ENCODE peak calls at places on chromosomes 3 and 15, in seven cellular contexts. G, M, Y, I, L, B and S are unnamed samples.

GRCh38 chr15:67927501-67928156 is 87.8 kb upstream of the RNU6-1 start:
- DNase-seq in G (no peak), M (peak; percentile 70), Y (no peak), I (peak; percentile 52), L (peak; percentile 96), B (peak; percentile 45), S (peak; percentile 61)

GRCh38 chr3:55476515-55476914 is 10.6 kb downstream of the WNT5A start:
- DNase-seq in G (no peak), M (no peak), Y (no peak), I (no peak), L (peak; percentile 95), B (no peak), S (no peak)

GRCh38 chr15:71788646-71789579 is 21.4 kb upstream of the NR2E3 start:
- DNase-seq in G (no peak), M (no peak), Y (no peak), I (no peak), L (no peak), B (no peak), S (peak; percentile 72)

GRCh38 chr3:9404680-9405079 is 7.3 kb downstream of the SETD5 start:
- DNase-seq in G (no peak), M (no peak), Y (no peak), I (no peak), L (no peak), B (no peak), S (peak; percentile 46)

GRCh38 chr3:7190094-7190493 is 329.2 kb downstream of the GRM7 start:
- DNase-seq in G (no peak), M (no peak), Y (no peak), I (no peak), L (peak; percentile 58), B (no peak), S (no peak)

GRCh38 chr3:84522893-84523292 is 435.9 kb upstream of the CADM2 start:
- DNase-seq in G (no peak), M (no peak), Y (no peak), I (no peak), L (no peak), B (no peak), S (no peak)

GRCh38 chr3:141330235-141330634 is 38.1 kb upstream of the ZBTB38 start:
- DNase-seq in G (no peak), M (no peak), Y (no peak), I (no peak), L (no peak), B (no peak), S (no peak)

GRCh38 chr15:80777137-80777536 is 2.0 kb upstream of the CEMIP start:
- DNase-seq in G (no peak), M (peak; percentile 36), Y (no peak), I (peak; percentile 45), L (peak; percentile 76), B (peak; percentile 64), S (no peak)

GRCh38 chr15:35519536-35520149 is 26.3 kb downstream of the DPH6 start:
- DNase-seq in G (no peak), M (no peak), Y (peak; percentile 45), I (no peak), L (peak; percentile 33), B (no peak), S (peak; percentile 46)

GRCh38 chr3:57596495-57597239 is 477 bp downstream of the ARF4 start:
- DNase-seq in G (peak; percentile 55), M (peak; percentile 89), Y (peak; percentile 75), I (peak; percentile 62), L (peak; percentile 90), B (peak; percentile 83), S (peak; percentile 77)

GRCh38 chr3:46369675-46370132 is 1.0 kb upstream of the CCR5 start:
- DNase-seq in G (no peak), M (no peak), Y (no peak), I (no peak), L (no peak), B (no peak), S (no peak)

GRCh38 chr3:129486057-129487035 is 42.1 kb upstream of the RHO start:
- DNase-seq in G (no peak), M (no peak), Y (no peak), I (no peak), L (peak; percentile 79), B (no peak), S (no peak)

GRCh38 chr3:108488631-108489030 is 21.8 kb downstream of the MYH15 start:
- DNase-seq in G (no peak), M (no peak), Y (no peak), I (no peak), L (peak; percentile 82), B (no peak), S (no peak)

GRCh38 chr3:182937293-182938051 is 42.9 kb downstream of the DCUN1D1 start:
- DNase-seq in G (no peak), M (no peak), Y (no peak), I (no peak), L (no peak), B (no peak), S (peak; percentile 9)

GRCh38 chr3:31142543-31142942 is 248.1 kb upstream of the GADL1 start:
- DNase-seq in G (no peak), M (no peak), Y (no peak), I (no peak), L (no peak), B (no peak), S (no peak)

GRCh38 chr3:194312743-194313281 is 38.3 kb downstream of the CPN2 start:
- DNase-seq in G (no peak), M (peak; percentile 58), Y (peak; percentile 33), I (peak; percentile 93), L (peak; percentile 85), B (peak; percentile 59), S (no peak)

GRCh38 chr3:186724911-186725310 is 7.8 kb downstream of the KNG1 start:
- DNase-seq in G (no peak), M (no peak), Y (no peak), I (no peak), L (no peak), B (no peak), S (no peak)

GRCh38 chr3:183085634-183086390 is 13.5 kb downstream of the MCCC1 start:
- DNase-seq in G (no peak), M (peak; percentile 43), Y (no peak), I (no peak), L (peak; percentile 51), B (no peak), S (peak; percentile 13)

GRCh38 chr3:158791259-158791920 is 10.5 kb upstream of the MFSD1 start:
- DNase-seq in G (no peak), M (no peak), Y (peak; percentile 58), I (no peak), L (peak; percentile 74), B (no peak), S (peak; percentile 48)

GRCh38 chr3:173745952-173746682 is 348.6 kb downstream of the NLGN1 start:
- DNase-seq in G (no peak), M (peak; percentile 3), Y (no peak), I (no peak), L (peak; percentile 67), B (no peak), S (no peak)

GRCh38 chr15:45372032-45372995 is 6.0 kb downstream of the GATM start:
- DNase-seq in G (no peak), M (peak; percentile 59), Y (no peak), I (no peak), L (no peak), B (no peak), S (peak; percentile 79)

GRCh38 chr15:65077981-65078352 is 1.4 kb downstream of the KBTBD13 start:
- DNase-seq in G (no peak), M (peak; percentile 65), Y (no peak), I (peak; percentile 80), L (no peak), B (peak; percentile 89), S (peak; percentile 93)

GRCh38 chr3:151146071-151146730 is 56.8 kb downstream of the GPR171 start:
- DNase-seq in G (peak; percentile 20), M (peak; percentile 82), Y (peak; percentile 75), I (peak; percentile 60), L (peak; percentile 37), B (peak; percentile 75), S (peak; percentile 93)

GRCh38 chr15:64324513-64324912 is 31.5 kb downstream of the CSNK1G1 start:
- DNase-seq in G (no peak), M (no peak), Y (no peak), I (no peak), L (peak; percentile 27), B (no peak), S (no peak)

GRCh38 chr3:72260590-72260914 is 475.6 kb upstream of the PROK2 start:
- DNase-seq in G (no peak), M (no peak), Y (no peak), I (no peak), L (no peak), B (no peak), S (no peak)

GRCh38 chr3:38835939-38836338 is 19.9 kb upstream of the SCN10A start:
- DNase-seq in G (no peak), M (no peak), Y (no peak), I (no peak), L (no peak), B (no peak), S (no peak)

GRCh38 chr15:31579976-31580375 is 253.3 kb downstream of the KLF13 start:
- DNase-seq in G (no peak), M (no peak), Y (no peak), I (no peak), L (no peak), B (no peak), S (no peak)

GRCh38 chr15:89367485-89368451 is 33.1 kb upstream of the POLG start:
- DNase-seq in G (no peak), M (no peak), Y (no peak), I (no peak), L (no peak), B (no peak), S (no peak)
- H3K27me3 ChIP-seq in G (peaks cover 83% of the 10 kb centered on the region), M (peaks cover 56% of the 10 kb centered on the region), Y (peaks cover 19% of the 10 kb centered on the region), I (peaks cover 84% of the 10 kb centered on the region), L (peaks cover 91% of the 10 kb centered on the region), B (peaks cover 100% of the 10 kb centered on the region), S (peaks cover 85% of the 10 kb centered on the region)

GRCh38 chr3:105865867-105866350 is 2.9 kb downstream of the CBLB start:
- DNase-seq in G (no peak), M (no peak), Y (no peak), I (no peak), L (no peak), B (no peak), S (no peak)
- H3K4me1 ChIP-seq in G (peaks cover 32% of the 10 kb centered on the region), M (peaks cover 31% of the 10 kb centered on the region), Y (peaks cover 62% of the 10 kb centered on the region), I (peaks cover 23% of the 10 kb centered on the region), L (peaks cover 22% of the 10 kb centered on the region), B (peaks cover 65% of the 10 kb centered on the region), S (peaks cover 13% of the 10 kb centered on the region)

DNA sequence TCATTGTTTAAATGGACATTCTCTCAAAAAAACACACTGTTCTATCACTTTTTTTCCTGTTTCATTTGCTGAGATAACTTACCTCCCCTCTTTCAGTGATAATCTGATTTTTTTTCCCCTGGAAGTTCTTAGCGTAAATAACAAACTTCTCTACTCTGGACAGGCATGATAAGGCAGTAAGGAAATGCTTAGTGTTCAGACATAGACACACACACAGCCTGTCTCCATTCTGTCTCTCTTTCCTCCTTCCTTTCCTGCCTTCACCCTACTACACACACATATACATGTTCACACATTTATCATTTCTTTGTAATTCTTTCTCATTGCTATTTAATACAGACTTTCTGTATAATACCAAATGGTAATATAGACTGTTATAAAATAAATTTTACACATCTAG is 470.8 kb upstream of the ROBO1 start:
- DNase-seq in G (no peak), M (no peak), Y (no peak), I (no peak), L (no peak), B (no peak), S (no peak)
- H3K27ac ChIP-seq in G (no peak overlapping the region), M (no peak overlapping the region), Y (no peak overlapping the region), I (no peak overlapping the region), L (no peak overlapping the region), B (no peak overlapping the region), S (no peak overlapping the region)

DNA sequence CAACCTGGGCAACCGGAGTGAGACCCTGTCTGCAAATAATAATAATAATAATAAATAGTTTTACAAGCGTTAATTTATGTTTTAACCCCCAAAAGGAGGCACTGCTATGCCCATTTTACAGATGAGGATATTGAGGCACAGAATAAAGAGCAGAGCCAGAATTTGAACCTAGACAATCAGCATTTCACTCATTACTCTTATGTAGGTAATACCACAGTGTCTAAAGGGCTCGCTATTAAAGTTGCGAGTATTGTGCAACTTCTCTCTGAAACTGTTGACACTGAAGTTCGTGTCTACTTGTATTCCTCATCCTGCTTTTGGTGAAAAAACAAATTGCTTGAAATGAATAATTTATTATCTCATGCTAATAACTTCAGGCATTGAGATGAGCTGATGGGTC is 2.8 kb downstream of the C2CD4A start:
- DNase-seq in G (no peak), M (no peak), Y (no peak), I (no peak), L (no peak), B (no peak), S (no peak)
- H3K27me3 ChIP-seq in G (no peaks in the 10 kb centered on the region), M (no peaks in the 10 kb centered on the region), Y (no peaks in the 10 kb centered on the region), I (no peaks in the 10 kb centered on the region), L (peaks cover 31% of the 10 kb centered on the region), B (peaks cover 22% of the 10 kb centered on the region), S (no peaks in the 10 kb centered on the region)